ENCODE peak calls at places on chromosomes 1 and 21, in five cellular contexts. E, S, R, C and B are unnamed samples.

GRCh38 chr1:118783095-118783758 is 204.9 kb downstream of the TBX15 start:
- DNase-seq in E (no peak), S (no peak), R (no peak), C (peak), B (no peak)

GRCh38 chr1:100391675-100392074 is 39.4 kb downstream of the CDC14A start:
- DNase-seq in E (no peak), S (no peak), R (no peak), C (no peak), B (no peak)

GRCh38 chr1:154819628-154820590 is 50.2 kb downstream of the KCNN3 start:
- DNase-seq in E (no peak), S (peak), R (no peak), C (peak), B (peak)

GRCh38 chr1:109579496-109579895 is 31.1 kb downstream of the GNAI3 start:
- DNase-seq in E (peak), S (no peak), R (no peak), C (no peak), B (no peak)

GRCh38 chr1:71047635-71048607 is at the start of gene PTGER3:
- DNase-seq in E (no peak), S (no peak), R (peak), C (no peak), B (peak)

GRCh38 chr1:152479792-152480595 is 30.6 kb upstream of the LCE5A start:
- DNase-seq in E (peak), S (peak), R (peak), C (peak), B (peak)

GRCh38 chr1:223135176-223135575 is 7.9 kb downstream of the TLR5 start:
- DNase-seq in E (peak), S (no peak), R (no peak), C (peak), B (no peak)

GRCh38 chr1:59237905-59238304 is 59.0 kb upstream of the FGGY start:
- DNase-seq in E (peak), S (no peak), R (no peak), C (no peak), B (no peak)

GRCh38 chr1:42934541-42935312 is 23.9 kb downstream of the SLC2A1 start:
- DNase-seq in E (no peak), S (no peak), R (peak), C (no peak), B (no peak)

GRCh38 chr1:116506132-116507004 is 64.5 kb downstream of the CD58 start:
- DNase-seq in E (no peak), S (no peak), R (no peak), C (peak), B (no peak)

GRCh38 chr1:81449786-81450185 is 350.9 kb upstream of the ADGRL2 start:
- DNase-seq in E (peak), S (no peak), R (no peak), C (no peak), B (no peak)

GRCh38 chr1:119987112-119987511 is 82.3 kb downstream of the NOTCH2 start:
- DNase-seq in E (peak), S (peak), R (no peak), C (peak), B (no peak)

GRCh38 chr1:59814901-59815825 is at the start of gene HOOK1:
- DNase-seq in E (no peak), S (peak), R (no peak), C (peak), B (no peak)

GRCh38 chr1:226411619-226412018 is 3.7 kb upstream of the PARP1 start:
- DNase-seq in E (no peak), S (no peak), R (no peak), C (no peak), B (peak)

GRCh38 chr1:35931424-35932157 is 686 bp downstream of the AGO3 start:
- DNase-seq in E (peak), S (no peak), R (peak), C (peak), B (peak)

GRCh38 chr1:214573386-214574358 is 22.3 kb upstream of the PTPN14 start:
- DNase-seq in E (no peak), S (no peak), R (no peak), C (no peak), B (no peak)

GRCh38 chr21:46078322-46078981 is 19.5 kb upstream of the COL6A2 start:
- DNase-seq in E (no peak), S (no peak), R (peak), C (no peak), B (peak)

GRCh38 chr1:78779831-78780230 is 130.2 kb downstream of the IFI44 start:
- DNase-seq in E (peak), S (no peak), R (no peak), C (no peak), B (no peak)

GRCh38 chr1:184150776-184151531 is 99.4 kb downstream of the TSEN15 start:
- DNase-seq in E (peak), S (no peak), R (no peak), C (no peak), B (no peak)

GRCh38 chr1:76267631-76268030 is 193.1 kb downstream of the ST6GALNAC3 start:
- DNase-seq in E (no peak), S (no peak), R (no peak), C (no peak), B (no peak)

GRCh38 chr1:183609313-183609712 is 19.1 kb upstream of the NCF2 start:
- DNase-seq in E (peak), S (peak), R (no peak), C (peak), B (peak)

GRCh38 chr1:53140451-53140850 is 2.0 kb downstream of the SLC1A7 start:
- DNase-seq in E (no peak), S (no peak), R (no peak), C (no peak), B (no peak)

GRCh38 chr1:15410884-15411245 is 1.2 kb downstream of the EFHD2 start:
- DNase-seq in E (no peak), S (no peak), R (no peak), C (no peak), B (no peak)

GRCh38 chr21:21216013-21216412 is 217.8 kb downstream of the NCAM2 start:
- DNase-seq in E (no peak), S (no peak), R (no peak), C (no peak), B (no peak)

GRCh38 chr1:3632716-3633343 is 8.0 kb downstream of the TPRG1L start:
- DNase-seq in E (no peak), S (no peak), R (no peak), C (no peak), B (no peak)

GRCh38 chr1:224922404-224923164 is 6.9 kb upstream of the DNAH14 start:
- DNase-seq in E (peak), S (peak), R (peak), C (peak), B (peak)

GRCh38 chr1:3662080-3662671 is 9.9 kb downstream of the TP73 start:
- DNase-seq in E (no peak), S (no peak), R (no peak), C (no peak), B (no peak)

GRCh38 chr1:55724551-55725325 is 509.6 kb upstream of the USP24 start:
- DNase-seq in E (peak), S (no peak), R (no peak), C (peak), B (no peak)

GRCh38 chr1:244362481-244362880 is 89.2 kb downstream of the ADSS2 start:
- DNase-seq in E (no peak), S (no peak), R (no peak), C (no peak), B (no peak)

GRCh38 chr1:244356371-244356770 is 95.3 kb downstream of the ADSS2 start:
- DNase-seq in E (no peak), S (no peak), R (no peak), C (no peak), B (no peak)

GRCh38 chr1:244367399-244368114 is 84.2 kb downstream of the ADSS2 start:
- DNase-seq in E (no peak), S (no peak), R (no peak), C (no peak), B (no peak)

GRCh38 chr1:244365821-244366220 is 85.9 kb downstream of the ADSS2 start:
- DNase-seq in E (no peak), S (no peak), R (no peak), C (no peak), B (no peak)

GRCh38 chr1:244361764-244362473 is 89.8 kb downstream of the ADSS2 start:
- DNase-seq in E (peak), S (peak), R (no peak), C (no peak), B (no peak)
- H3K27ac ChIP-seq in E (peak), S (peak), R (no peak), C (no peak), B (peak)

GRCh38 chr1:26399034-26399433 is 11.6 kb upstream of the LIN28A start:
- DNase-seq in E (no peak), S (no peak), R (no peak), C (no peak), B (no peak)
- H3K27ac ChIP-seq in E (no peak), S (no peak), R (no peak), C (no peak), B (no peak)

GRCh38 chr1:94646786-94647555 is 105.4 kb upstream of the F3 start:
- DNase-seq in E (peak), S (no peak), R (no peak), C (no peak), B (no peak)
- H3K27ac ChIP-seq in E (peak), S (no peak), R (no peak), C (no peak), B (peak)

GRCh38 chr1:11842154-11843041 is 5.2 kb downstream of the NPPA start:
- DNase-seq in E (peak), S (no peak), R (no peak), C (no peak), B (no peak)
- H3K27ac ChIP-seq in E (no peak), S (no peak), R (no peak), C (no peak), B (no peak)

GRCh38 chr1:202133016-202133415 is 10.3 kb downstream of the GPR37L1 start:
- DNase-seq in E (no peak), S (no peak), R (no peak), C (no peak), B (no peak)

GRCh38 chr1:202129453-202130274 is 6.9 kb downstream of the GPR37L1 start:
- DNase-seq in E (no peak), S (no peak), R (no peak), C (no peak), B (no peak)

GRCh38 chr1:202130275-202130646 is 7.5 kb downstream of the GPR37L1 start:
- DNase-seq in E (no peak), S (no peak), R (no peak), C (no peak), B (no peak)

GRCh38 chr1:202131956-202132821 is 9.5 kb downstream of the GPR37L1 start:
- DNase-seq in E (no peak), S (no peak), R (peak), C (no peak), B (peak)

DNA sequence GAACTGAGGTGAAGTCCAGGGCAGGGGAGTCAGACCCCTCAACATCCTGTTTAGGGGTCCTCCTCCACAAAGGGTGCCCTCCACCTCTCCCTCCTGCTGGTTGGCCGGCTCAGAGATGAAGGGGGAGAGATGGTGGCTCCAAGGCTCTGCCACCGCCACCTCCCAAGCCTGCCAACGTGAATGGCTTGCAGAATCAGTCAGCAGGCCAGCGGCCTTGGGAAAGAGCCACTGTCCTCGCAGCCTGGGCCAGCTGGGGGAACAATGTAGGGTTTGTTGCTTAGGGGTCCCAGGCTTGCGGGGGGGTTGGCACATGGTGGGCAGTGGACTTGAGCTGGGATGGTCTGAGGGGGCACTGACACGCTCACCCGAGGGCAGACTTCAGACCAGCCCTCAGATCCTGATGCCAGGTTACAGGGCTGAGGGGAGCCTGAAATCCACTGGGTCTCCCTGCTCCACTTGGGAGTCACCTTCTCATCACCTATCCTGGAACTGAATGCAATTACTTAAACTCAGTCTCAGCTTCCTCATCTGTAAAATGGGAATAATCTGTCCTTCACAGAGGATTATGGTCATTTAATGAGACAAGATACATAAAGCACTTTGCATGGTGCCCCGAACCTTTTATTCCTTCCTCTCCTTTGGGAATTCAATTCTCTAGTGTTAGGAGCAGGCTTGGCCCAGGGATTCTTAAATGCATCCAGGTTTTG is 8.3 kb downstream of the GPR37L1 start:
- DNase-seq in E (no peak), S (no peak), R (no peak), C (no peak), B (no peak)
- H3K27ac ChIP-seq in E (no peak), S (no peak), R (peak), C (no peak), B (no peak)

DNA sequence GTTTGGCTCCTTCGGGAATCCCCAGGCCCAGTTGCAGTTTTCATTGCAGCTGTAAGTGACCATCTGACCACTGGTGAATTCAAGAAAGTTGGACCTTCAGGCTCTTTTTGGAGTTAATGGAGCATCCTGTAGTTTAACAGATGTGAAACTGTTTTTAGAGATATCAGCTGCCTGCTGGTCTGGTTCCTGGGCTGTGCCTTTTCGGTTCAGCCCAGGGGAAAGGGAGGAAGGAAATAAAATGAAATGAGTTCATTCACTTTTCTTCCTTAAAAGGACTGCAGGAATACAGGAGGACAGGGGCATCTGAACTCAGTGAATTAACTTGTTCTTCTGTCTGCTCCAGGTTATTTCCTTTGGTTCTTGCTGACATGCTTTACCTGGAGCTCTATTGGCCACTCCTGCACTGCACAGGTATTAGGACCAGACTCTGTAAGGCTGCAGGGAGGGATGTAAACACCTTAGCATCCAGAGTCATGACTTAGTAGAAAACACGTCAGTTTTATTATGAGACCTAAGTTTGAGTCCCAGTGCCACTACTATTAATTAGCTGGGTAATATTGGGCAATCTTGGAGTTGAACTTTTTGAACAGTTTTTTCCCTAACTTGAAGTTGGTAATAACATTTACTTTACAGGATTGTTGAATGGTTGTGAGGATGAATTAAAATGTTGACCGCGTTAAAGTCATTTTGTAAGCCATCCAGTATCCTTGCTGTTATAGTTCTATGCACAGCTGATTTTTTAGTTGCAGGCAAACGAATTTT is 83.6 kb downstream of the LRRC8D start:
- DNase-seq in E (no peak), S (no peak), R (no peak), C (no peak), B (no peak)
- H3K27ac ChIP-seq in E (peak), S (peak), R (no peak), C (peak), B (no peak)

GRCh38 chr1:234862360-234862943 is 252.5 kb upstream of the IRF2BP2 start:
- DNase-seq in E (no peak), S (no peak), R (no peak), C (no peak), B (no peak)

GRCh38 chr1:234864116-234864515 is 254.1 kb upstream of the IRF2BP2 start:
- DNase-seq in E (no peak), S (no peak), R (no peak), C (no peak), B (no peak)

GRCh38 chr1:234861761-234862160 is 251.8 kb upstream of the IRF2BP2 start:
- DNase-seq in E (no peak), S (no peak), R (no peak), C (peak), B (no peak)

GRCh38 chr1:234863596-234863995 is 253.6 kb upstream of the IRF2BP2 start:
- DNase-seq in E (peak), S (no peak), R (no peak), C (peak), B (no peak)

GRCh38 chr1:234862944-234863515 is 253.1 kb upstream of the IRF2BP2 start:
- DNase-seq in E (peak), S (no peak), R (peak), C (no peak), B (peak)
- H3K27ac ChIP-seq in E (peak), S (peak), R (peak), C (no peak), B (peak)

GRCh38 chr21:39804264-39804663 is 59.3 kb downstream of the IGSF5 start:
- DNase-seq in E (no peak), S (no peak), R (no peak), C (no peak), B (no peak)

GRCh38 chr21:39805983-39806382 is 61.0 kb downstream of the IGSF5 start:
- DNase-seq in E (no peak), S (no peak), R (no peak), C (peak), B (no peak)

GRCh38 chr21:39803393-39803792 is 58.4 kb downstream of the IGSF5 start:
- DNase-seq in E (no peak), S (no peak), R (no peak), C (no peak), B (no peak)

GRCh38 chr21:39809936-39810335 is 57.3 kb upstream of the PCP4 start:
- DNase-seq in E (no peak), S (no peak), R (no peak), C (no peak), B (no peak)

GRCh38 chr21:39807738-39808137 is 59.5 kb upstream of the PCP4 start:
- DNase-seq in E (no peak), S (no peak), R (no peak), C (no peak), B (no peak)
- H3K27ac ChIP-seq in E (no peak), S (no peak), R (no peak), C (no peak), B (no peak)

GRCh38 chr1:220198186-220199005 is 73.9 kb downstream of the RAB3GAP2 start:
- DNase-seq in E (peak), S (no peak), R (no peak), C (peak), B (no peak)

GRCh38 chr1:220207406-220207805 is 64.8 kb downstream of the RAB3GAP2 start:
- DNase-seq in E (no peak), S (no peak), R (no peak), C (no peak), B (no peak)

DNA sequence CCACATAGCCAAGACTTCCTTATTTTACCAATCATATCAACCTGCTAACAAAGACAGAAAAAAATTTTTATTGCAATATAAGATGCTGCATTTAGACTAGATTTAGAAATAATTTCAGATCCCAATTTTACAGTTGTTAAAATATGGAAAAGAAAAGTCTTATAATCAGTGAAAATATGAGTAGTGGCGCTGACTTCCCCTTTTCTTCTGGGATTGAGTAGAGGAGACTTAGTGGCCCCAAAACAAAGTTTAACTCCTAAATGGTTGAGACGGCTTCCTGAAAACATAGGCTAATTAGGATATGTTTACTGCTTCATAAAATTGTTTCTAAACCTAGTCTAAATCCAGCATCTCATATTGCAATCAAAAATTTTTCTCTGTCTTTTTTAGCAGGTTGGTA is 68.4 kb downstream of the RAB3GAP2 start:
- DNase-seq in E (no peak), S (no peak), R (no peak), C (no peak), B (no peak)
- H3K27ac ChIP-seq in E (no peak), S (no peak), R (no peak), C (no peak), B (no peak)